ENCODE peak calls at places on chromosomes 16 and 17, in eight cellular contexts. L is stomach, G is HCT116, M is H1, D is prostate gland, O is transverse colon, Q is GM12878, E is K562. S is an unnamed sample.

GRCh38 chr16:72198641-72199250 is 26.8 kb upstream of the PMFBP1 start:
- DNase-seq in O (no peak), D (no peak), Q (no peak), L (no peak), E (no peak), G (no peak), M (no peak), S (no peak)

GRCh38 chr17:32261937-32262510 is 3.6 kb upstream of the RHBDL3 start:
- DNase-seq in O (no peak), E (no peak), L (no peak), D (no peak), G (no peak), M (no peak), Q (no peak), S (no peak)

GRCh38 chr17:74917430-74917829 is 5.6 kb downstream of the USH1G start:
- DNase-seq in G (no peak), D (no peak), E (no peak), O (no peak), L (no peak), Q (no peak), M (no peak), S (no peak)

GRCh38 chr17:41403409-41404023 is 6.1 kb upstream of the KRT31 start:
- DNase-seq in L (no peak), M (no peak), D (no peak), Q (no peak), O (no peak), G (peak), E (no peak), S (no peak)

GRCh38 chr16:76780556-76780955 is 410.4 kb upstream of the MON1B start:
- DNase-seq in D (peak), E (no peak), O (no peak), G (no peak), M (no peak), Q (no peak), L (no peak), S (no peak)

GRCh38 chr16:49484936-49485335 is 111.3 kb downstream of the C16orf78 start:
- DNase-seq in M (no peak), D (no peak), G (no peak), E (no peak), O (no peak), L (no peak), Q (no peak), S (no peak)

GRCh38 chr16:26111900-26112299 is 420.1 kb downstream of the HS3ST4 start:
- DNase-seq in G (no peak), O (no peak), M (no peak), E (no peak), D (no peak), Q (no peak), L (no peak), S (no peak)

GRCh38 chr16:77439106-77439505 is 4.3 kb upstream of the ADAMTS18 start:
- DNase-seq in E (no peak), O (no peak), L (no peak), D (no peak), Q (no peak), M (no peak), G (no peak), S (no peak)

GRCh38 chr16:85556456-85557082 is 56.6 kb upstream of the GSE1 start:
- DNase-seq in O (peak), L (peak), E (peak), D (peak), M (no peak), G (no peak), Q (no peak), S (peak)

GRCh38 chr17:48542114-48542955 is 2.6 kb downstream of the HOXB2 start:
- DNase-seq in Q (no peak), M (no peak), D (no peak), G (no peak), L (no peak), O (no peak), E (no peak), S (no peak)

GRCh38 chr17:81538651-81539570 is 10.7 kb downstream of the FSCN2 start:
- DNase-seq in Q (no peak), D (no peak), E (no peak), O (no peak), G (no peak), L (no peak), M (no peak), S (no peak)

GRCh38 chr17:81429353-81429774 is 34.1 kb downstream of the BAHCC1 start:
- DNase-seq in E (no peak), D (peak), M (no peak), Q (no peak), L (peak), O (peak), G (no peak), S (peak)

GRCh38 chr16:46763147-46763546 is 15.0 kb upstream of the MYLK3 start:
- DNase-seq in Q (no peak), O (no peak), M (no peak), L (no peak), G (no peak), D (no peak), E (no peak), S (no peak)

GRCh38 chr17:9044796-9045470 is 23.6 kb downstream of the NTN1 start:
- DNase-seq in M (no peak), E (no peak), Q (no peak), D (no peak), L (no peak), G (no peak), O (no peak), S (no peak)

GRCh38 chr17:15957206-15957605 is 12.3 kb downstream of the ADORA2B start:
- DNase-seq in L (no peak), E (no peak), O (no peak), M (no peak), D (no peak), Q (no peak), G (peak), S (no peak)

GRCh38 chr16:5070431-5071186 is 1.0 kb upstream of the ALG1 start:
- DNase-seq in Q (no peak), M (no peak), E (no peak), G (no peak), O (no peak), L (no peak), D (no peak), S (no peak)

GRCh38 chr17:38747385-38748328 is 479 bp downstream of the PCGF2 start:
- DNase-seq in E (peak), L (no peak), M (no peak), Q (no peak), O (peak), G (no peak), D (peak), S (peak)

GRCh38 chr17:38748329-38749221 is at the start of gene PCGF2:
- DNase-seq in L (peak), M (peak), G (peak), D (peak), O (peak), E (peak), Q (no peak), S (peak)

GRCh38 chr16:67857547-67858233 is 10.2 kb upstream of the CENPT start:
- DNase-seq in O (peak), L (peak), G (no peak), E (peak), D (peak), M (no peak), Q (no peak), S (peak)

GRCh38 chr17:59623151-59623550 is 3.5 kb downstream of the CLTC start:
- DNase-seq in D (no peak), L (no peak), M (no peak), O (no peak), Q (no peak), G (no peak), E (no peak), S (no peak)

GRCh38 chr16:59859606-59860402 is 1125.7 kb upstream of the GOT2 start:
- DNase-seq in Q (no peak), L (no peak), M (no peak), O (no peak), D (no peak), G (no peak), E (no peak), S (no peak)

GRCh38 chr17:60149691-60150582 is at the start of gene CA4:
- DNase-seq in Q (no peak), D (no peak), L (no peak), E (no peak), G (no peak), O (no peak), M (no peak), S (peak)

GRCh38 chr16:66901626-66902025 is 17.1 kb downstream of the CDH16 start:
- DNase-seq in Q (no peak), L (no peak), M (no peak), E (no peak), O (no peak), G (no peak), D (no peak), S (no peak)

GRCh38 chr16:54490089-54490488 is 203.5 kb upstream of the IRX3 start:
- DNase-seq in Q (no peak), M (no peak), D (no peak), E (no peak), O (no peak), L (no peak), G (no peak), S (no peak)

GRCh38 chr16:87740441-87740840 is 25.3 kb downstream of the KLHDC4 start:
- DNase-seq in L (no peak), G (no peak), O (no peak), D (no peak), M (no peak), Q (no peak), E (no peak), S (no peak)

GRCh38 chr17:78124081-78124835 is 4.3 kb downstream of the TMC6 start:
- DNase-seq in L (no peak), D (no peak), M (no peak), O (peak), E (no peak), Q (no peak), G (no peak), S (peak)

GRCh38 chr17:80848449-80849102 is 143.1 kb upstream of the CHMP6 start:
- DNase-seq in L (no peak), D (no peak), E (no peak), O (peak), G (no peak), Q (no peak), M (no peak), S (no peak)

GRCh38 chr17:81980752-81981239 is 3.4 kb downstream of the ASPSCR1 start:
- DNase-seq in G (no peak), Q (no peak), D (no peak), O (no peak), M (no peak), E (no peak), L (no peak), S (peak)

GRCh38 chr17:60652484-60653247 is 25.0 kb upstream of the BCAS3 start:
- DNase-seq in E (no peak), O (no peak), M (no peak), L (no peak), D (no peak), G (no peak), Q (peak), S (no peak)

GRCh38 chr17:48310748-48311213 is 119.2 kb downstream of the SKAP1 start:
- DNase-seq in E (peak), O (no peak), Q (no peak), G (no peak), L (no peak), D (no peak), M (no peak), S (no peak)

GRCh38 chr17:76353599-76354316 is at the start of gene PRPSAP1:
- DNase-seq in D (peak), Q (peak), L (peak), E (peak), G (peak), O (peak), M (peak), S (peak)
- TF ChIP-seq POLR2A in D (peak), Q (peak), L (no peak), E (peak), G (peak), O (peak), M (peak), S (peak)

DNA sequence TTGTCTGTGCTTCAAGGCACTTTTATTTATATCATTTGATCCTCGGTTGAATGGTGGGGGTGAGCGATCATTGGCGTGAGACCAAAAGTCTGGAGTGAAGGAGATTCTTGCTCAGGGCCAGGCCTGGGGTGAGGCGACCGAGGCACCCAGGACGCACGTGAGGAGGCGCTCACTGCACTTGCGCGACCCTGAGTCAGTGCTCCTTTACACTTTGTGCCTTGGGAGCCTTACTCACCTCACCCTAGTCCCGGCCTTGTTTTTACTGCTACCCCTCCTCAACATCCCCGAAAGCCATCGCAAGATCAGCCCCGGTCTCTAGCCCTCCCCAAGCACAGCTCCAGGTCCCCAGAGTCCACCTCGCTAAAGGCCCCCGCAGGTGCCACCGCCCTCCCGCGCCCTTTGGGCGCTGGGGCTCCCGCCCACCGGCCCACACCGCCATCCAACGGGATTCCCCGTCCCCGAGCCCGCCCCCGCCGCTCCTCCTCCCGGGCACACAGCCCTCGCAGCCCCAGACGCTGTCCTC is 496 bp downstream of the EZH1 start:
- DNase-seq in L (peak), M (peak), Q (peak), O (peak), G (peak), D (peak), E (peak), S (peak)
- TF ChIP-seq POLR2AphosphoS5 in L (no peak), M (peak), Q (no peak), O (no peak), G (peak), D (peak), E (no peak), S (no peak)

DNA sequence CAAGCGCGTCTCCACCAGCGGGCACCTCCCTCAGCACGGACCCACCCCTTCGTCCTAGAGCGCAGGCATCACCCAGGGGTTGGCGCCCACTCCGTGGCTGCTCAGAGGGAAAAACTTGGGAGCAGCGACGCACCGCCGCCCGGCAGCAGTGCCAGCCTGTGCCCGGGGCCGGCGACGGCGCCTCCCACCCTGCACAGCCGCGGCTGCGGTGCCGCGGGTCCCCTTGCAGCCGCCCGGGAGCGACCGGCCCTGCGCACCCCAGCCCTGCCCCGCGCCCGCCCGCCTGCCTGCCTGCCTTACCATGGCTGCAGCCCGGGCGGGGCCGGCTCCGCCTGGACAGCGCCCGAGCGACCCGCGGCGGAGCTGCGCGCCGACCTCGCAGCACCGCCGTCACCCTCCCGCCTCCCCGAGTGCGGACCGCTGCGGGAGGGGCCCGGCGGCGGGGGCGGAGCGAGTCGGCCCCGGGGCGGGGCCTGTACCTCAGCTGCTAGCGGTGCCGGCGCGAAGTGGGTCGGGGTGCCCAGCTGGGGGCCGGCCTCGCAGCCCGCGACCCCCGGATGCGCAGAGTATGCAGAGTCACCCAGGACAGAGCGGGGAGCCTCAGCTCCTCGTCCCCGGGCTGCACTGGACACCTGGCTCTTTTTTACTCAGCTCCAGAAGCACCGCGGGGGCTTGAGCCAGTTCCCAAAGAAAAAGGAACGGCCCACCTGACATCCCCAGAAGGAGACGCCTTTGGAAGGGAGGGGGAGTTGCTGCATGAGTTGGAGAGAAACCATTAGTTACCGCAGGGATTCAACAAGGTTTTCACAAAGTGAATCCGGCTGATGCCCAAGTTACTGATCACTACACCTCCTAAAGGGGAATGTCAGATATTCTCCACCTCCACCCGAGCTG is 17.5 kb upstream of the MTMR4 start:
- DNase-seq in Q (no peak), D (peak), O (peak), M (no peak), E (peak), G (no peak), L (peak), S (peak)
- TF ChIP-seq POLR2A in Q (no peak), D (no peak), O (no peak), M (no peak), E (no peak), G (no peak), L (no peak), S (no peak)

DNA sequence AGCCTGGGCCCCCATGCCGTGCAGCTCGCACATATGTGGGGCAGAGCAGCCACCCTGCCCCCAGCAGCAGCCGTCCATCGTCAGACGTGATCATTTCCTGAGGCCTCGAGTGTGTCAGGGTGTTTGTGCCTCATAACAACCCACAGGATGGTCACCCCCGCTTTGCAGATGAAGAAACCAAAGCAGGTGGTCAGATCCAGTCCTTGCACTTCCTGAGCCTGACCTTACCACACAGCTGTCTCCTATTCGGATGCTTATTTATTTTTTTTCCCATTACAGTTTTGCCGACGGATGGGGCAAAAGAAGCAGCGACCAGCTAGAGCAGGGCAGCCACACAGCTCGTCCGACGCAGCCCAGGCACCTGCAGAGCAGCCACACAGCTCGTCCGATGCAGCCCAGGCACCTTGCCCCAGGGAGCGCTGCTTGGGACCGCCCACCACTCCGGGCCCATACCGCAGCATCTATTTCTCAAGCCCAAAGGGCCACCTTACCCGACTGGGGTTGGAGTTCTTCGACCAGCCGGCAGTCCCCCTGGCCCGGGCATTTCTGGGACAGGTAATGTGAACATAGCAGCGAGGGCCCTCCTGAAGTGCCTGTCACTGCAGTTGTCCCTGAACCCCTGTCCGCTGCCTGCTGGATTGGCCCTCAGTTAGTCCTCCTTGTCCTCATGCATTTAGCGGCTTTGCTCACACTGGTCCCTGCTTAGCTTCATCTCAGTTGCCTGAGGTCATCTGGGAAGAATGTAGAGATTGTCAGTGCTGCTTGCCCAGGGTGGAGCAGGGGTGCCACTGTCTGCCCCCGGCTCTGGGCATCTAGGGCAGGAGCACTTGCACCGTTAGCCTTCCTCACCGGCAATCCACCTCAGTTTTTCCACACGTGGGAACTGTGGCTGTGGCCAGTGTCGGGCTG is 1.4 kb downstream of the MPG start:
- DNase-seq in M (no peak), O (no peak), L (no peak), Q (no peak), G (no peak), D (no peak), E (no peak), S (no peak)
- TF ChIP-seq POLR2AphosphoS5 in M (no peak), O (no peak), L (no peak), Q (peak), G (no peak), D (no peak), E (no peak), S (no peak)

GRCh38 chr17:1627987-1628855 is at the start of gene SLC43A2:
- DNase-seq in E (peak), D (peak), L (peak), G (peak), O (peak), M (no peak), Q (no peak), S (peak)
- TF ChIP-seq POLR2A in E (peak), D (peak), L (no peak), G (no peak), O (peak), M (no peak), Q (peak), S (peak)

DNA sequence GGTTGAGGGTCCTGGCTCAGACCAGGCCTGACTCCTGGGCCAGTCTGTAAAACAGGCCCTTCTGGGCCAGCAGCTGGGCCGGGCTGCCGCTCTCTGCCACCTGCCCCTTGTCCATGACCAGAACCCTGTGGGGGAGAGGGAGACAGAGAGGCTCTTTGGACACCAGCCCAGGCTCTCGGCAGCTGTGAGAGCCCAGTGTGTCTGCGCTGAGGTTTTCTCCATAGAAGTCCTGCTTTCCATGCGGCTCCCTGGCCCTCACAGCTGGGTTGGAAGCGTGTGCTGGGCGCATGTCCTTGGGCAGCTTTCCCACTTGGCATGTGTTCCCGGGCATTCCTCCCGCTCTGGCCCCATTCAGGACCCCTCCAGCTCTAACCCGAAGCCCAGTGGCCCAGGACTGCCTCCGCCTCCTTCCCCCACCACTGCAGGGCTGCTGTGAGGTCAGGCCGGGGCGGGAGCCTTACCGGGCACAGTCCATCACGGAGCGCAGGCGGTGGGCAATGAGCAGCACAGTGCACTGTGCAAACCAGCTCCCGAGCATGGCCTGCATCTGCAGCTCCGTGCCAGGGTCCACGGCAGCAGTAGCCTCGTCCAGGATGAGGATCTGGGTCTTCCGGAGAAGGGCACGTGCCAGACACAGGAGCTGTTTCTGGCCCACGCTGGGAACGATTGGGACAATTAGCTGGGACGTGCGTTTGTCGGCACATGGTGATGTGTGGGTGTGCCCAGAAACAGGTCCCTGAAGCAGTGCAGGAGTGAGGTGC is 73.0 kb downstream of the ABCC6 start:
- DNase-seq in E (no peak), D (peak), O (peak), Q (no peak), G (no peak), L (no peak), M (no peak), S (no peak)
- TF ChIP-seq POLR2AphosphoS5 in E (no peak), D (peak), O (no peak), Q (no peak), G (no peak), L (peak), M (no peak), S (no peak)

GRCh38 chr16:88970095-88970494 is 6.9 kb downstream of the CBFA2T3 start:
- DNase-seq in L (no peak), Q (no peak), D (no peak), G (no peak), E (no peak), O (no peak), M (no peak), S (no peak)

GRCh38 chr16:88972349-88972748 is 4.7 kb downstream of the CBFA2T3 start:
- DNase-seq in M (no peak), L (no peak), E (no peak), O (no peak), Q (no peak), G (no peak), D (no peak), S (no peak)

GRCh38 chr16:88970539-88971065 is 6.4 kb downstream of the CBFA2T3 start:
- DNase-seq in M (no peak), Q (no peak), E (no peak), G (no peak), O (no peak), L (no peak), D (no peak), S (peak)

GRCh38 chr16:88973007-88973410 is 4.0 kb downstream of the CBFA2T3 start:
- DNase-seq in E (peak), D (no peak), L (no peak), M (no peak), O (no peak), Q (no peak), G (no peak), S (no peak)

GRCh38 chr16:88971371-88972097 is 5.5 kb downstream of the CBFA2T3 start:
- DNase-seq in L (no peak), Q (peak), G (no peak), E (no peak), M (no peak), O (peak), D (no peak), S (peak)
- TF ChIP-seq POLR2A in L (no peak), Q (no peak), G (no peak), E (no peak), M (no peak), O (no peak), D (no peak), S (no peak)